ENCODE peak calls at places on chromosomes 2 and 18, in nine cellular contexts. P is KG1; O is neuronal stem cell; V is HFFc6; I is A172; T is HS-5; X is effector memory CD4-positive, alpha-beta T cell; E is CD8-positive, alpha-beta T cell; C is anterior cingulate cortex. Y is an unnamed sample.

GRCh38 chr2:170218456-170218855 is 40.5 kb downstream of the MYO3B start:
- DNase-seq in V (no peak), P (no peak), T (no peak), E (no peak), X (no peak), O (no peak), I (no peak), C (no peak), Y (no peak)

GRCh38 chr2:195320416-195320973 is 336.5 kb upstream of the SLC39A10 start:
- DNase-seq in I (no peak), P (no peak), E (no peak), C (no peak), V (no peak), O (no peak), X (no peak), T (no peak), Y (no peak)

GRCh38 chr2:234987754-234988153 is 35.9 kb downstream of the SH3BP4 start:
- DNase-seq in T (no peak), I (no peak), P (no peak), O (no peak), E (no peak), C (no peak), X (no peak), V (no peak), Y (no peak)

GRCh38 chr18:4134691-4135090 is 320.4 kb downstream of the DLGAP1 start:
- DNase-seq in C (no peak), I (no peak), O (no peak), E (no peak), P (no peak), V (no peak), X (no peak), T (no peak), Y (no peak)

GRCh38 chr18:24176727-24177416 is 38.0 kb downstream of the CABYR start:
- DNase-seq in O (peak), E (peak), X (no peak), C (no peak), P (no peak), I (peak), V (peak), T (no peak), Y (no peak)

GRCh38 chr18:58977801-58978200 is 113.1 kb downstream of the ZNF532 start:
- DNase-seq in E (no peak), I (no peak), V (no peak), O (no peak), P (no peak), C (no peak), X (no peak), T (no peak), Y (no peak)

GRCh38 chr2:106771811-106772210 is 114.2 kb downstream of the ST6GAL2 start:
- DNase-seq in O (no peak), I (no peak), X (no peak), P (no peak), T (no peak), C (no peak), V (no peak), E (no peak), Y (no peak)

GRCh38 chr2:221077241-221077640 is 494.9 kb downstream of the EPHA4 start:
- DNase-seq in P (no peak), T (no peak), O (no peak), V (no peak), C (no peak), E (no peak), X (no peak), I (no peak), Y (no peak)

GRCh38 chr2:144943986-144944385 is 424.1 kb upstream of the ZEB2 start:
- DNase-seq in V (peak), T (peak), I (peak), P (no peak), E (no peak), X (no peak), O (no peak), C (no peak), Y (no peak)

GRCh38 chr2:172701250-172701649 is 34.4 kb upstream of the RAPGEF4 start:
- DNase-seq in X (no peak), V (peak), T (peak), E (no peak), O (no peak), C (no peak), I (peak), P (no peak), Y (peak)

GRCh38 chr2:42801388-42801787 is 9.0 kb upstream of the HAAO start:
- DNase-seq in I (no peak), C (no peak), O (no peak), V (no peak), X (no peak), E (no peak), T (no peak), P (no peak), Y (no peak)

GRCh38 chr18:1917546-1917945 is 653.8 kb downstream of the METTL4 start:
- DNase-seq in C (no peak), P (no peak), O (no peak), V (no peak), T (no peak), E (no peak), I (no peak), X (no peak), Y (no peak)

GRCh38 chr2:237299897-237300296 is 114.1 kb downstream of the COL6A3 start:
- DNase-seq in O (no peak), V (peak), E (no peak), X (no peak), T (peak), C (no peak), P (no peak), I (peak), Y (peak)

GRCh38 chr2:200302940-200303727 is 3.4 kb upstream of the SPATS2L start:
- DNase-seq in P (no peak), V (peak), T (peak), I (peak), C (no peak), E (no peak), O (no peak), X (no peak), Y (peak)

GRCh38 chr2:55120634-55121359 is 70.5 kb upstream of the RTN4 start:
- DNase-seq in X (no peak), V (peak), P (peak), E (no peak), T (no peak), O (no peak), I (peak), C (peak), Y (no peak)

GRCh38 chr18:8153887-8154583 is 455.2 kb upstream of the RAB12 start:
- DNase-seq in P (no peak), V (peak), X (no peak), E (no peak), T (peak), I (peak), O (no peak), C (no peak), Y (peak)

GRCh38 chr2:18516112-18516511 is 44.3 kb downstream of the RDH14 start:
- DNase-seq in X (no peak), E (no peak), C (no peak), I (peak), T (no peak), V (peak), P (no peak), O (peak), Y (no peak)

GRCh38 chr2:58056201-58056916 is 9.8 kb downstream of the VRK2 start:
- DNase-seq in C (no peak), T (no peak), P (no peak), V (no peak), E (no peak), O (no peak), X (no peak), I (no peak), Y (no peak)

GRCh38 chr18:9436176-9436575 is 39.1 kb upstream of the RALBP1 start:
- DNase-seq in E (no peak), P (no peak), X (no peak), V (no peak), I (no peak), T (no peak), C (no peak), O (no peak), Y (no peak)

GRCh38 chr2:191710411-191710900 is 32.5 kb downstream of the NABP1 start:
- DNase-seq in C (no peak), E (no peak), O (no peak), X (no peak), I (peak), P (no peak), T (peak), V (peak), Y (no peak)

Y was measured in epithelial cell of prostate.